ENCODE peak calls at places on chromosome 10, in six cellular contexts. W, U, X, I, F and K are unnamed samples.

GRCh38 chr10:104331208-104331838 is 6.9 kb downstream of the ITPRIP start:
- DNase-seq in X (no peak), F (peak), I (no peak), U (peak), W (no peak), K (peak)

GRCh38 chr10:11823122-11823988 is at the start of gene PROSER2:
- DNase-seq in X (peak), I (peak), W (peak), F (peak), U (peak), K (no peak)

GRCh38 chr10:88232029-88232895 is 350.9 kb downstream of the RNLS start:
- DNase-seq in W (peak), X (no peak), I (peak), U (no peak), F (no peak), K (no peak)

GRCh38 chr10:99548041-99548530 is 15.3 kb downstream of the NKX2-3 start:
- DNase-seq in F (peak), I (no peak), X (no peak), U (no peak), W (no peak), K (no peak)

GRCh38 chr10:31721166-31721565 is 207.5 kb downstream of the ARHGAP12 start:
- DNase-seq in X (no peak), F (no peak), W (no peak), U (no peak), I (no peak), K (no peak)

GRCh38 chr10:16441106-16441850 is 4.5 kb downstream of the PTER start:
- DNase-seq in F (peak), I (no peak), U (no peak), W (no peak), X (peak), K (no peak)

GRCh38 chr10:127346604-127347003 is 150.2 kb upstream of the INSYN2A start:
- DNase-seq in F (no peak), W (no peak), I (no peak), X (no peak), U (no peak), K (no peak)

GRCh38 chr10:21372651-21373410 is 152.7 kb downstream of the SKIDA1 start:
- DNase-seq in X (peak), F (peak), W (no peak), I (no peak), U (peak), K (peak)

GRCh38 chr10:35641430-35642015 is 573 bp downstream of the FZD8 start:
- DNase-seq in W (no peak), I (no peak), U (peak), X (peak), F (no peak), K (no peak)

GRCh38 chr10:104622598-104623209 is 18.4 kb upstream of the SORCS3 start:
- DNase-seq in F (peak), X (no peak), I (no peak), W (no peak), U (peak), K (peak)

GRCh38 chr10:101834341-101834740 is 9.3 kb downstream of the KCNIP2 start:
- DNase-seq in W (peak), U (no peak), F (no peak), I (peak), X (peak), K (no peak)

GRCh38 chr10:18658301-18658991 is 785 bp upstream of the ARL5B start:
- DNase-seq in U (peak), W (no peak), I (no peak), X (no peak), F (peak), K (no peak)

GRCh38 chr10:71383972-71384687 is 12.6 kb upstream of the CDH23 start:
- DNase-seq in F (no peak), W (peak), X (peak), I (peak), U (peak), K (no peak)

GRCh38 chr10:2938869-2939268 is 128.5 kb upstream of the PFKP start:
- DNase-seq in X (peak), F (no peak), I (no peak), U (no peak), W (no peak), K (no peak)
- H3K4me3 ChIP-seq in X (no peak), F (no peak), I (no peak), U (no peak), W (no peak), K (no peak)

DNA sequence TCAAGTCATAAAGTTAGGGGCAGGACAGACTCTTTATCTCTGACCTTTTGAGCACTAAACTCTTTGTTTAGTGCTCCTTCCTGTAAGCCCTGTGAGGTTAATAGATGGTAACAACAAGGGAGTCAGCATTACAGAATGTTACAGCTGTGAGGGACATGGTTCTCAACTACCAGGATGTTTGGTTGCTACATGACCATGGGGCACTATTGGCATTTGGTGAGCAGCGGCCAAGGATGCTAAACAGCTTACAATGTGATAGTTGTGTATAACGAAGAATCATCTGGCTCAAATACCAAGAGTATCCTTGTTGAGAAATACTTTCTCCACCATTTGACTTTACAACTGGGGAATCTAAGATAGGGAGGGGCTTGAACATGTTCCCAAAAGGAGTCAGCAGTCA is 35.4 kb upstream of the HPS1 start:
- DNase-seq in X (no peak), I (no peak), U (no peak), F (no peak), W (no peak), K (no peak)
- H3K4me3 ChIP-seq in X (no peak), I (no peak), U (no peak), F (no peak), W (no peak), K (no peak)

DNA sequence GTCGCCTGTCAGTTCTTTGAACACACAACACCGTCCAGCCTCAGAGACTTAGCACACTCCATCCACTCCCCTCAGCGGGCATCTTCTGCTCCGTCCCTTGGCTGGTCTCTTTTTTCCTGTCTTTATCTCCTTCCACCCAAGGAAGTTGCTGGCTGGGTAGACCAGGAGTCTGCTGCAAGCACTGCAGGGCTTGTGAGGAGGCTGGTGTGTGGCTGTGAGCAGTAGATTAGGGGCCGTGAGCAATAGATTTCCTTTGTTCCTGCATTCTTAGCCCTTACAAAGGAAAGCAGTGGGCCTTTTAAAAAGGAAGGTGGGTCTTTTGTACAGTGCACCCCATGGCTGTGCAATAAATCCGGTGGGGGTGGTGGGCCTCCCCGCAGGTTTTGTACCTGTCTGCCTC is 100.3 kb upstream of the BTBD16 start:
- DNase-seq in W (no peak), I (no peak), U (no peak), F (no peak), X (no peak), K (no peak)
- H3K4me3 ChIP-seq in W (no peak), I (no peak), U (no peak), F (no peak), X (no peak), K (no peak)

DNA sequence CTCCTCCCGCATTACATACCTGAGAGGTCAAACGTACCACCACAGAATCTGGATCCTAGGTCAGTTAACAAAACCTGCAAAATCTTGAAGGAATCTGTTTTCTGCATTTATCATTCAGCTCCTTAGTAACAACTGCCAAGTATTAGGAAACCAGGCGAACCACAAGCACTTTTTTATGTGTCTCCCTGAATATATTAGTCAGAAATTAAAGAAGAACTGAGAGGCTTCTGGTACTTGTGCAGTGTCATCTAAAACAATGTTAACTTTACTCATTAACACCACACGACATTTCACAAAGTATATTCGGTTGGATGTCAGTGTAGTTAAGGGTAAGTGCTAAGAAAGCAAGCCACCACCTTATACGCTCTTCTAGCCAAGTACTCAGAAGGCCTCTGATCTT is 2.5 kb downstream of the CCDC6 start:
- DNase-seq in X (no peak), I (no peak), W (no peak), F (peak), U (no peak), K (no peak)
- H3K4me3 ChIP-seq in X (peak), I (peak), W (no peak), F (peak), U (no peak), K (no peak)

GRCh38 chr10:14995964-14996565 is 36.9 kb downstream of the MEIG1 start:
- DNase-seq in W (no peak), X (no peak), I (no peak), U (no peak), F (no peak), K (no peak)
- H3K4me3 ChIP-seq in W (no peak), X (peak), I (no peak), U (no peak), F (no peak), K (no peak)

GRCh38 chr10:94043431-94043990 is 49.8 kb downstream of the PLCE1 start:
- DNase-seq in X (no peak), F (no peak), U (no peak), W (no peak), I (no peak), K (no peak)

GRCh38 chr10:94042814-94043175 is 49.1 kb downstream of the PLCE1 start:
- DNase-seq in F (no peak), X (no peak), I (no peak), U (peak), W (no peak), K (no peak)

GRCh38 chr10:94038024-94038423 is 44.3 kb downstream of the PLCE1 start:
- DNase-seq in X (no peak), W (no peak), U (no peak), F (no peak), I (no peak), K (no peak)

GRCh38 chr10:94046152-94046551 is 52.4 kb downstream of the PLCE1 start:
- DNase-seq in U (no peak), X (no peak), W (no peak), I (no peak), F (no peak), K (no peak)

GRCh38 chr10:94042001-94042813 is 48.5 kb downstream of the PLCE1 start:
- DNase-seq in I (no peak), X (peak), U (peak), W (no peak), F (peak), K (no peak)
- H3K4me3 ChIP-seq in I (no peak), X (peak), U (no peak), W (no peak), F (no peak), K (no peak)

DNA sequence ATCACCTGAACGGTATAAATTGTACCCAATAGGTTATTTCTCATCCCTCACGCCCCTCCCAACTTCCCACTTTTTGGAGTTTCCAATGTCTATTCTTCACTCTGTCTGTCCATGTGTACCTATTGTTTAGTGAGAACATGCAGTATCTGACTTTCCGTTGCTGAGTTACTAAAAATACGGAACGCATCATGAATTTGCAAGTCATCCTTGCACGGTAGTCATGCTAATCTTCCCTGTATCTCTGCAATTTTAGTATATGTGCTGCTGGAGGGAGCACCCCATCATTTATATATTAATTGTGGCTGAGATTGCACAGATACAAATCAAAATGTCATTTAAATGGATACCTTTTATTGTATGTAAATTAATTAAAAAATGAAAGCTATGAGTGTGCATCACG is 75.7 kb upstream of the SFMBT2 start:
- DNase-seq in U (no peak), I (no peak), W (no peak), X (no peak), F (no peak), K (no peak)
- H3K4me3 ChIP-seq in U (no peak), I (no peak), W (no peak), X (no peak), F (no peak), K (no peak)

GRCh38 chr10:58754419-58755180 is 241.9 kb downstream of the BICC1 start:
- DNase-seq in F (no peak), X (no peak), U (no peak), I (no peak), W (no peak), K (no peak)
- H3K4me3 ChIP-seq in F (no peak), X (no peak), U (no peak), I (no peak), W (no peak), K (no peak)

GRCh38 chr10:119368991-119369869 is 161.9 kb downstream of the GRK5 start:
- DNase-seq in W (no peak), F (no peak), I (peak), X (no peak), U (no peak), K (no peak)
- H3K4me3 ChIP-seq in W (peak), F (no peak), I (no peak), X (no peak), U (no peak), K (no peak)

GRCh38 chr10:49394933-49395740 is 752 bp downstream of the DRGX start:
- DNase-seq in U (no peak), W (no peak), F (peak), I (no peak), X (no peak), K (no peak)

GRCh38 chr10:49397036-49397999 is 1.4 kb upstream of the DRGX start:
- DNase-seq in I (no peak), W (no peak), U (no peak), F (no peak), X (no peak), K (no peak)

GRCh38 chr10:49395741-49396665 is at the start of gene DRGX:
- DNase-seq in I (no peak), U (no peak), X (no peak), W (no peak), F (no peak), K (no peak)

GRCh38 chr10:49398000-49398861 is 2.3 kb upstream of the DRGX start:
- DNase-seq in I (peak), W (peak), U (peak), F (peak), X (peak), K (no peak)

DNA sequence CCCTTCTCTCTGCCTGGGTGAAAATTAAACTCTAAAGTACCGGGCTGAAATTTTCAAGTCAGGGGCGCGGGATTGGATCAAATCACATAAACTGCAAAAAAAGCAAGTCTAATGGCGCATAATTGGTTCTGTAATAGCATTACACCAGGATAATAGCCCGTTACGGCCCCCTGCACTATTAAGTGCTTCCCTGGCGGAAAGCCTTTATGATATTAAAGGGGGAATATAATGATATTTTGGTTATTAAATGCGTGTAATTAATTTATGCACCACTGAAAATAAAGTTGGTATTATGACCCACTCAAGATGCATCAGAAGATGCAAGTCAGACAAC is 744 bp upstream of the DRGX start:
- DNase-seq in F (no peak), U (no peak), W (no peak), I (no peak), X (no peak), K (no peak)
- H3K4me3 ChIP-seq in F (no peak), U (no peak), W (no peak), I (no peak), X (no peak), K (no peak)